ENCODE peak calls at places on chromosomes 5 and 9, in seven cellular contexts. One of them, this sample, is unnamed.

GRCh38 chr5:131661931-131662330 is 26.9 kb upstream of the RAPGEF6 start:
- DNase-seq in HCT116: no peak
- DNase-seq in CD8-positive, alpha-beta T cell: no peak
- DNase-seq in transverse colon: no peak
- DNase-seq in MM.1S: no peak
- DNase-seq in tibial artery: no peak
- DNase-seq in SK-N-SH: no peak
- DNase-seq in this sample: no peak

GRCh38 chr5:159331099-159331973 is 1.0 kb upstream of the IL12B start:
- DNase-seq in HCT116: no peak
- DNase-seq in CD8-positive, alpha-beta T cell: peak; percentile 62
- DNase-seq in transverse colon: peak; percentile 77
- DNase-seq in MM.1S: peak; percentile 68
- DNase-seq in tibial artery: peak; percentile 62
- DNase-seq in SK-N-SH: peak; percentile 86
- DNase-seq in this sample: peak; percentile 75

GRCh38 chr9:121350993-121351561 is 19.0 kb downstream of the STOM start:
- DNase-seq in HCT116: peak; percentile 38
- DNase-seq in CD8-positive, alpha-beta T cell: no peak
- DNase-seq in transverse colon: peak; percentile 68
- DNase-seq in MM.1S: no peak
- DNase-seq in tibial artery: peak; percentile 84
- DNase-seq in SK-N-SH: peak; percentile 49
- DNase-seq in this sample: no peak

GRCh38 chr5:98772415-98773213 is 849 bp upstream of the RGMB start:
- DNase-seq in HCT116: peak; percentile 80
- DNase-seq in CD8-positive, alpha-beta T cell: peak; percentile 42
- DNase-seq in transverse colon: peak; percentile 86
- DNase-seq in MM.1S: peak; percentile 54
- DNase-seq in tibial artery: peak; percentile 71
- DNase-seq in SK-N-SH: peak; percentile 70
- DNase-seq in this sample: peak; percentile 63

GRCh38 chr5:15938961-15939360 is 240.6 kb downstream of the MARCHF11 start:
- DNase-seq in HCT116: no peak
- DNase-seq in CD8-positive, alpha-beta T cell: no peak
- DNase-seq in transverse colon: no peak
- DNase-seq in MM.1S: no peak
- DNase-seq in tibial artery: no peak
- DNase-seq in SK-N-SH: no peak
- DNase-seq in this sample: no peak

GRCh38 chr9:116549786-116550660 is 137.1 kb upstream of the TRIM32 start:
- DNase-seq in HCT116: no peak
- DNase-seq in CD8-positive, alpha-beta T cell: no peak
- DNase-seq in transverse colon: no peak
- DNase-seq in MM.1S: no peak
- DNase-seq in tibial artery: no peak
- DNase-seq in SK-N-SH: no peak
- DNase-seq in this sample: no peak

GRCh38 chr9:86406366-86406765 is 52.2 kb upstream of the TUT7 start:
- DNase-seq in HCT116: no peak
- DNase-seq in CD8-positive, alpha-beta T cell: no peak
- DNase-seq in transverse colon: no peak
- DNase-seq in MM.1S: no peak
- DNase-seq in tibial artery: no peak
- DNase-seq in SK-N-SH: no peak
- DNase-seq in this sample: no peak

GRCh38 chr9:79592736-79593493 is 21.1 kb downstream of the TLE4 start:
- DNase-seq in HCT116: no peak
- DNase-seq in CD8-positive, alpha-beta T cell: no peak
- DNase-seq in transverse colon: no peak
- DNase-seq in MM.1S: peak; percentile 47
- DNase-seq in tibial artery: no peak
- DNase-seq in SK-N-SH: no peak
- DNase-seq in this sample: no peak

GRCh38 chr5:41408676-41409443 is 101.5 kb downstream of the PLCXD3 start:
- DNase-seq in HCT116: no peak
- DNase-seq in CD8-positive, alpha-beta T cell: no peak
- DNase-seq in transverse colon: no peak
- DNase-seq in MM.1S: no peak
- DNase-seq in tibial artery: no peak
- DNase-seq in SK-N-SH: no peak
- DNase-seq in this sample: no peak

GRCh38 chr5:82313016-82313415 is 34.9 kb upstream of the RPS23 start:
- DNase-seq in HCT116: peak; percentile 36
- DNase-seq in CD8-positive, alpha-beta T cell: no peak
- DNase-seq in transverse colon: peak; percentile 50
- DNase-seq in MM.1S: no peak
- DNase-seq in tibial artery: no peak
- DNase-seq in SK-N-SH: no peak
- DNase-seq in this sample: no peak

GRCh38 chr9:73133921-73134407 is 17.7 kb upstream of the ANXA1 start:
- DNase-seq in HCT116: no peak
- DNase-seq in CD8-positive, alpha-beta T cell: no peak
- DNase-seq in transverse colon: no peak
- DNase-seq in MM.1S: peak; percentile 55
- DNase-seq in tibial artery: no peak
- DNase-seq in SK-N-SH: no peak
- DNase-seq in this sample: no peak

GRCh38 chr5:137651022-137651421 is 84.9 kb downstream of the KLHL3 start:
- DNase-seq in HCT116: no peak
- DNase-seq in CD8-positive, alpha-beta T cell: no peak
- DNase-seq in transverse colon: no peak
- DNase-seq in MM.1S: no peak
- DNase-seq in tibial artery: no peak
- DNase-seq in SK-N-SH: no peak
- DNase-seq in this sample: no peak

GRCh38 chr9:7266911-7267555 is 509.3 kb downstream of the KDM4C start:
- DNase-seq in HCT116: no peak
- DNase-seq in CD8-positive, alpha-beta T cell: no peak
- DNase-seq in transverse colon: peak; percentile 62
- DNase-seq in MM.1S: no peak
- DNase-seq in tibial artery: no peak
- DNase-seq in SK-N-SH: no peak
- DNase-seq in this sample: no peak

GRCh38 chr5:141135030-141135717 is at the start of gene PCDHB5:
- DNase-seq in HCT116: no peak
- DNase-seq in CD8-positive, alpha-beta T cell: no peak
- DNase-seq in transverse colon: no peak
- DNase-seq in MM.1S: no peak
- DNase-seq in tibial artery: no peak
- DNase-seq in SK-N-SH: no peak
- DNase-seq in this sample: no peak

DNA sequence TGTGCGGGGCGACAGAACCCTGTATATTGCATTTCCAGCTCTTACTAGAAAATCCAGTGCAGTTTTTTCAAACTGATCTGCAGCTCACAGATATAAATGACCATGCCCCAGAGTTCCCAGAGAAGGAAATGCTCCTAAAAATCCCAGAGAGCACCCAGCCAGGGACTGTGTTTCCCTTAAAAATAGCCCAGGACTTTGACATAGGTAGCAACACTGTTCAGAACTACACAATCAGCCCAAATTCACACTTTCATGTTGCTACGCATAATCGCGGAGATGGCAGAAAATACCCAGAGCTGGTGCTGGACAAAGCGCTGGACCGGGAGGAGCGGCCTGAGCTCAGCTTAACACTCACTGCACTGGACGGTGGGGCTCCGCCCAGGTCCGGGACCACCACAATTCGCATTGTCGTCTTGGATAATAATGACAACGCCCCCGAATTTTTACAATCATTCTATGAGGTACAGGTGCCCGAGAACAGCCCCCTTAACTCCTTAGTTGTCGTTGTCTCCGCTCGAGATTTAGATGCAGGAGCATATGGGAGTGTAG is 786 bp downstream of the PCDHB5 start:
- DNase-seq in HCT116: no peak
- DNase-seq in CD8-positive, alpha-beta T cell: no peak
- DNase-seq in transverse colon: no peak
- DNase-seq in MM.1S: no peak
- DNase-seq in tibial artery: no peak
- DNase-seq in SK-N-SH: no peak
- DNase-seq in this sample: no peak
- H3K9me3 ChIP-seq in HCT116: peaks cover 14% of the 10 kb centered on the region
- H3K9me3 ChIP-seq in CD8-positive, alpha-beta T cell: no peaks in the 10 kb centered on the region
- H3K9me3 ChIP-seq in transverse colon: peaks cover 50% of the 10 kb centered on the region
- H3K9me3 ChIP-seq in MM.1S: no peaks in the 10 kb centered on the region
- H3K9me3 ChIP-seq in tibial artery: peaks cover 64% of the 10 kb centered on the region
- H3K9me3 ChIP-seq in SK-N-SH: peaks cover 3% of the 10 kb centered on the region
- H3K9me3 ChIP-seq in this sample: peaks cover 5% of the 10 kb centered on the region

GRCh38 chr5:119301947-119302346 is 53.9 kb upstream of the TNFAIP8 start:
- DNase-seq in HCT116: no peak
- DNase-seq in CD8-positive, alpha-beta T cell: no peak
- DNase-seq in transverse colon: no peak
- DNase-seq in MM.1S: no peak
- DNase-seq in tibial artery: no peak
- DNase-seq in SK-N-SH: no peak
- DNase-seq in this sample: no peak
- H3K9me3 ChIP-seq in HCT116: no peaks in the 10 kb centered on the region
- H3K9me3 ChIP-seq in CD8-positive, alpha-beta T cell: no peaks in the 10 kb centered on the region
- H3K9me3 ChIP-seq in transverse colon: no peaks in the 10 kb centered on the region
- H3K9me3 ChIP-seq in MM.1S: no peaks in the 10 kb centered on the region
- H3K9me3 ChIP-seq in tibial artery: no peaks in the 10 kb centered on the region
- H3K9me3 ChIP-seq in SK-N-SH: no peaks in the 10 kb centered on the region
- H3K9me3 ChIP-seq in this sample: no peaks in the 10 kb centered on the region

DNA sequence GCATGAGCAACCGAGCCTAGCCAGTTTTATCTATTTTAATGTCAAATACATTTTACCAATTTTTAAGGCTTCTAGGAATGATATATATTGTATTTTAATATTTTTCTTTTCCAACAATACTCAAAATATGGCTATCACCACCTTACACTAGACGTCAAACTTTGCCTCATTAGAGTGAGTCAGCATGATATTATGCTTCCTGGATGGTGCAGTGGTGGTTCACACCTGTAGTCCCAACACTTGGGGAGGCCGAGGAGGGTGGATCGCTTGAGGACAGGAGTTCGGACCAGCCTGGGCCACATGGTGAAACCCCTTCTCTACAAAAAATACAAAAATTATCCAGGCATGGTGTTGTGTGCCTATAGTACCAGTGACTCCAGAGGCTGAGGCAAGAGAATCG is 7.3 kb upstream of the CDC14B start:
- DNase-seq in HCT116: peak; percentile 8
- DNase-seq in CD8-positive, alpha-beta T cell: no peak
- DNase-seq in transverse colon: no peak
- DNase-seq in MM.1S: no peak
- DNase-seq in tibial artery: no peak
- DNase-seq in SK-N-SH: no peak
- DNase-seq in this sample: no peak
- H3K9me3 ChIP-seq in HCT116: no peaks in the 10 kb centered on the region
- H3K9me3 ChIP-seq in CD8-positive, alpha-beta T cell: no peaks in the 10 kb centered on the region
- H3K9me3 ChIP-seq in transverse colon: no peaks in the 10 kb centered on the region
- H3K9me3 ChIP-seq in MM.1S: no peaks in the 10 kb centered on the region
- H3K9me3 ChIP-seq in tibial artery: no peaks in the 10 kb centered on the region
- H3K9me3 ChIP-seq in SK-N-SH: no peaks in the 10 kb centered on the region
- H3K9me3 ChIP-seq in this sample: no peaks in the 10 kb centered on the region

GRCh38 chr5:93722588-93722987 is 18.8 kb downstream of the POU5F2 start:
- DNase-seq in HCT116: no peak
- DNase-seq in CD8-positive, alpha-beta T cell: no peak
- DNase-seq in transverse colon: no peak
- DNase-seq in MM.1S: no peak
- DNase-seq in tibial artery: no peak
- DNase-seq in SK-N-SH: no peak
- DNase-seq in this sample: no peak
- H3K9me3 ChIP-seq in HCT116: no peaks in the 10 kb centered on the region
- H3K9me3 ChIP-seq in CD8-positive, alpha-beta T cell: no peaks in the 10 kb centered on the region
- H3K9me3 ChIP-seq in transverse colon: no peaks in the 10 kb centered on the region
- H3K9me3 ChIP-seq in MM.1S: no peaks in the 10 kb centered on the region
- H3K9me3 ChIP-seq in tibial artery: no peaks in the 10 kb centered on the region
- H3K9me3 ChIP-seq in SK-N-SH: no peaks in the 10 kb centered on the region
- H3K9me3 ChIP-seq in this sample: no peaks in the 10 kb centered on the region

DNA sequence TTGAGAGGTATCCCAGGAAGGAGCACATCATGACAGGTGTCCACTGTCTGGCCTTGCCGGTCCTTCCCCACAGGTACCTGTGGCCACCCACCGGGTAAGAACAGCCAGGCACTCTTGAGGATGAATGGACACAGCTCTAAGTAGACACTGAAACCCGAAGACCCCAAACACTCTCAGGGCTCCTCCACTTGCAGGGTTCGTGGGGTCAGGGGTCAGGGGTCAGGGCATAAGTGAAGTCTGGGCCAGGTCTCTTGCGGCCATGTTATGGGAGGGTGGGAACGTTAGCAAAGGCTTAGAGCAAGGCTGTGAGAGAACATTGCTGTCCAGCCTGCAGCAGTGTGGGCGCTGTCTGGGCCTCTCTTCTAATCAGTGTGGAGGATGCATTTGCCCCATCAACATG is 40.0 kb downstream of the MAPK9 start:
- DNase-seq in HCT116: no peak
- DNase-seq in CD8-positive, alpha-beta T cell: no peak
- DNase-seq in transverse colon: no peak
- DNase-seq in MM.1S: no peak
- DNase-seq in tibial artery: no peak
- DNase-seq in SK-N-SH: no peak
- DNase-seq in this sample: no peak
- H3K9me3 ChIP-seq in HCT116: peaks cover 22% of the 10 kb centered on the region
- H3K9me3 ChIP-seq in CD8-positive, alpha-beta T cell: peaks cover 54% of the 10 kb centered on the region
- H3K9me3 ChIP-seq in transverse colon: peaks cover 56% of the 10 kb centered on the region
- H3K9me3 ChIP-seq in MM.1S: no peaks in the 10 kb centered on the region
- H3K9me3 ChIP-seq in tibial artery: peaks cover 85% of the 10 kb centered on the region
- H3K9me3 ChIP-seq in SK-N-SH: peaks cover 18% of the 10 kb centered on the region
- H3K9me3 ChIP-seq in this sample: peaks cover 21% of the 10 kb centered on the region

GRCh38 chr5:8756498-8757084 is 789.3 kb downstream of the SEMA5A start:
- DNase-seq in HCT116: no peak
- DNase-seq in CD8-positive, alpha-beta T cell: no peak
- DNase-seq in transverse colon: peak; percentile 8
- DNase-seq in MM.1S: peak; percentile 45
- DNase-seq in tibial artery: no peak
- DNase-seq in SK-N-SH: peak; percentile 33
- DNase-seq in this sample: no peak
- H3K9me3 ChIP-seq in HCT116: peaks cover 27% of the 10 kb centered on the region
- H3K9me3 ChIP-seq in CD8-positive, alpha-beta T cell: no peaks in the 10 kb centered on the region
- H3K9me3 ChIP-seq in transverse colon: no peaks in the 10 kb centered on the region
- H3K9me3 ChIP-seq in MM.1S: no peaks in the 10 kb centered on the region
- H3K9me3 ChIP-seq in tibial artery: no peaks in the 10 kb centered on the region
- H3K9me3 ChIP-seq in SK-N-SH: no peaks in the 10 kb centered on the region
- H3K9me3 ChIP-seq in this sample: no peaks in the 10 kb centered on the region

DNA sequence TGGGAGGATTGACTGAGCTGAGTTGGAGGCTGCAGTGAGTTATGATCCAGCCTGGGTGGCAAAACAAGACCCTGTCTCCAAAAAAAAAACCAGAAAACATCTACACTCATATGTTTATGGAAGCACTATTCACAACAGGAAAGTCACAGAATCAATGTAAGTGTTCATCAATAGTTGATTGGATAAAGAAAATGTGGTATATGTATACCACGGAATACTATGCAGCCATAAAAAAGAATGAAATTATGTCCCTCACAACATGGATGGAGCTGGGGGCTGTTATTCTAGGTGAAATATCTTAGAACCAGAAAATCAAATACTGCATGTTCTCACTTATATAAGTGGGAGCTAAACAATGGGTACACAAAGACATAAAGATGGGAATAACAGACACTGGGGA is 2.8 kb upstream of the SLC25A2 start:
- DNase-seq in HCT116: no peak
- DNase-seq in CD8-positive, alpha-beta T cell: no peak
- DNase-seq in transverse colon: no peak
- DNase-seq in MM.1S: no peak
- DNase-seq in tibial artery: no peak
- DNase-seq in SK-N-SH: no peak
- DNase-seq in this sample: no peak
- H3K9me3 ChIP-seq in HCT116: no peaks in the 10 kb centered on the region
- H3K9me3 ChIP-seq in CD8-positive, alpha-beta T cell: peaks cover 20% of the 10 kb centered on the region
- H3K9me3 ChIP-seq in transverse colon: peaks cover 97% of the 10 kb centered on the region
- H3K9me3 ChIP-seq in MM.1S: no peaks in the 10 kb centered on the region
- H3K9me3 ChIP-seq in tibial artery: peaks cover 89% of the 10 kb centered on the region
- H3K9me3 ChIP-seq in SK-N-SH: peaks cover 8% of the 10 kb centered on the region
- H3K9me3 ChIP-seq in this sample: peaks cover 9% of the 10 kb centered on the region